ENCODE peak calls at places on chromosomes 12 and 14, in five cellular contexts. One of them, this sample, is unnamed.

GRCh38 chr14:35632276-35633071 is 98.5 kb downstream of the INSM2 start:
- DNase-seq in A549: no peak
- DNase-seq in GM23338: no peak
- DNase-seq in fibroblast of the aortic adventitia: peak
- DNase-seq in AG09319: no peak
- DNase-seq in this sample: no peak

GRCh38 chr12:119594772-119595445 is 1.3 kb downstream of the TMEM233 start:
- DNase-seq in fibroblast of the aortic adventitia: peak
- DNase-seq in A549: no peak
- DNase-seq in GM23338: peak
- DNase-seq in AG09319: no peak
- DNase-seq in this sample: peak

GRCh38 chr14:68594737-68595380 is 198.0 kb downstream of the ZFP36L1 start:
- DNase-seq in A549: no peak
- DNase-seq in fibroblast of the aortic adventitia: no peak
- DNase-seq in AG09319: no peak
- DNase-seq in GM23338: no peak
- DNase-seq in this sample: no peak

GRCh38 chr14:73713206-73713803 is 879 bp downstream of the PNMA1 start:
- DNase-seq in GM23338: no peak
- DNase-seq in A549: peak
- DNase-seq in AG09319: no peak
- DNase-seq in fibroblast of the aortic adventitia: peak
- DNase-seq in this sample: no peak

GRCh38 chr14:90242444-90242843 is 13.9 kb upstream of the PSMC1 start:
- DNase-seq in GM23338: no peak
- DNase-seq in A549: no peak
- DNase-seq in fibroblast of the aortic adventitia: no peak
- DNase-seq in AG09319: no peak
- DNase-seq in this sample: no peak

GRCh38 chr14:52827426-52827825 is 36.0 kb upstream of the GNPNAT1 start:
- DNase-seq in fibroblast of the aortic adventitia: no peak
- DNase-seq in AG09319: no peak
- DNase-seq in A549: no peak
- DNase-seq in GM23338: no peak
- DNase-seq in this sample: no peak

GRCh38 chr12:89160716-89161123 is 191.6 kb downstream of the DUSP6 start:
- DNase-seq in AG09319: peak
- DNase-seq in A549: no peak
- DNase-seq in fibroblast of the aortic adventitia: peak
- DNase-seq in GM23338: no peak
- DNase-seq in this sample: no peak

GRCh38 chr14:104715416-104715815 is 8.6 kb upstream of the ADSS1 start:
- DNase-seq in fibroblast of the aortic adventitia: no peak
- DNase-seq in GM23338: no peak
- DNase-seq in AG09319: no peak
- DNase-seq in A549: no peak
- DNase-seq in this sample: no peak

GRCh38 chr14:74548881-74549280 is 55.3 kb downstream of the ISCA2 start:
- DNase-seq in AG09319: no peak
- DNase-seq in fibroblast of the aortic adventitia: peak
- DNase-seq in A549: no peak
- DNase-seq in GM23338: no peak
- DNase-seq in this sample: no peak

GRCh38 chr14:70884595-70885342 is 22.5 kb upstream of the PCNX1 start:
- DNase-seq in A549: no peak
- DNase-seq in AG09319: no peak
- DNase-seq in GM23338: no peak
- DNase-seq in fibroblast of the aortic adventitia: no peak
- DNase-seq in this sample: no peak

GRCh38 chr12:130026608-130027176 is 122.9 kb upstream of the TMEM132D start:
- DNase-seq in AG09319: no peak
- DNase-seq in GM23338: peak
- DNase-seq in A549: peak
- DNase-seq in fibroblast of the aortic adventitia: no peak
- DNase-seq in this sample: no peak

GRCh38 chr12:104064842-104065441 is 611 bp downstream of the HCFC2 start:
- DNase-seq in GM23338: peak
- DNase-seq in A549: no peak
- DNase-seq in fibroblast of the aortic adventitia: no peak
- DNase-seq in AG09319: no peak
- DNase-seq in this sample: peak

GRCh38 chr12:130226771-130227170 is 64.5 kb downstream of the FZD10 start:
- DNase-seq in fibroblast of the aortic adventitia: no peak
- DNase-seq in A549: no peak
- DNase-seq in AG09319: no peak
- DNase-seq in GM23338: no peak
- DNase-seq in this sample: no peak

GRCh38 chr12:630656-631632 is 32.3 kb downstream of the NINJ2 start:
- DNase-seq in A549: no peak
- DNase-seq in fibroblast of the aortic adventitia: no peak
- DNase-seq in AG09319: no peak
- DNase-seq in GM23338: peak
- DNase-seq in this sample: no peak

GRCh38 chr12:12685305-12685704 is 10.7 kb downstream of the GPR19 start:
- DNase-seq in GM23338: peak
- DNase-seq in AG09319: no peak
- DNase-seq in fibroblast of the aortic adventitia: no peak
- DNase-seq in A549: no peak
- DNase-seq in this sample: no peak

GRCh38 chr14:64053694-64054669 is 201.2 kb downstream of the SYNE2 start:
- DNase-seq in fibroblast of the aortic adventitia: no peak
- DNase-seq in A549: no peak
- DNase-seq in AG09319: no peak
- DNase-seq in GM23338: no peak
- DNase-seq in this sample: no peak

GRCh38 chr14:104026024-104026423 is 59.5 kb upstream of the ASPG start:
- DNase-seq in GM23338: peak
- DNase-seq in A549: no peak
- DNase-seq in AG09319: no peak
- DNase-seq in fibroblast of the aortic adventitia: no peak
- DNase-seq in this sample: no peak

GRCh38 chr12:6950944-6951540 is at the start of gene PTPN6:
- DNase-seq in AG09319: no peak
- DNase-seq in A549: no peak
- DNase-seq in fibroblast of the aortic adventitia: no peak
- DNase-seq in GM23338: no peak
- DNase-seq in this sample: no peak

GRCh38 chr12:16329594-16329993 is 17.9 kb upstream of the MGST1 start:
- DNase-seq in fibroblast of the aortic adventitia: no peak
- DNase-seq in A549: no peak
- DNase-seq in GM23338: no peak
- DNase-seq in AG09319: no peak
- DNase-seq in this sample: no peak

GRCh38 chr12:70719672-70720420 is 82.6 kb upstream of the PTPRB start:
- DNase-seq in GM23338: peak
- DNase-seq in A549: no peak
- DNase-seq in AG09319: peak
- DNase-seq in fibroblast of the aortic adventitia: peak
- DNase-seq in this sample: peak

GRCh38 chr14:81459912-81460311 is 59.8 kb upstream of the STON2 start:
- DNase-seq in A549: no peak
- DNase-seq in fibroblast of the aortic adventitia: no peak
- DNase-seq in GM23338: no peak
- DNase-seq in AG09319: no peak
- DNase-seq in this sample: no peak

GRCh38 chr14:102317564-102318248 is 1.8 kb upstream of the ZNF839 start:
- DNase-seq in A549: no peak
- DNase-seq in GM23338: peak
- DNase-seq in AG09319: no peak
- DNase-seq in fibroblast of the aortic adventitia: no peak
- DNase-seq in this sample: no peak

GRCh38 chr14:75885829-75886228 is 96.0 kb downstream of the TGFB3 start:
- DNase-seq in A549: no peak
- DNase-seq in AG09319: no peak
- DNase-seq in fibroblast of the aortic adventitia: peak
- DNase-seq in GM23338: no peak
- DNase-seq in this sample: no peak

GRCh38 chr12:107320929-107321618 is 227.7 kb upstream of the CRY1 start:
- DNase-seq in AG09319: no peak
- DNase-seq in GM23338: peak
- DNase-seq in A549: peak
- DNase-seq in fibroblast of the aortic adventitia: peak
- DNase-seq in this sample: peak

GRCh38 chr14:100141133-100141497 is 18.3 kb downstream of the DEGS2 start:
- DNase-seq in AG09319: no peak
- DNase-seq in A549: no peak
- DNase-seq in GM23338: no peak
- DNase-seq in fibroblast of the aortic adventitia: no peak
- DNase-seq in this sample: no peak

GRCh38 chr14:100138082-100138787 is 21.2 kb downstream of the DEGS2 start:
- DNase-seq in AG09319: no peak
- DNase-seq in fibroblast of the aortic adventitia: no peak
- DNase-seq in A549: no peak
- DNase-seq in GM23338: no peak
- DNase-seq in this sample: no peak

GRCh38 chr14:100138955-100139354 is 20.5 kb downstream of the DEGS2 start:
- DNase-seq in A549: no peak
- DNase-seq in AG09319: no peak
- DNase-seq in fibroblast of the aortic adventitia: no peak
- DNase-seq in GM23338: no peak
- DNase-seq in this sample: no peak

GRCh38 chr14:100142073-100143040 is 17.1 kb downstream of the DEGS2 start:
- DNase-seq in GM23338: no peak
- DNase-seq in AG09319: no peak
- DNase-seq in fibroblast of the aortic adventitia: no peak
- DNase-seq in A549: no peak
- DNase-seq in this sample: peak

DNA sequence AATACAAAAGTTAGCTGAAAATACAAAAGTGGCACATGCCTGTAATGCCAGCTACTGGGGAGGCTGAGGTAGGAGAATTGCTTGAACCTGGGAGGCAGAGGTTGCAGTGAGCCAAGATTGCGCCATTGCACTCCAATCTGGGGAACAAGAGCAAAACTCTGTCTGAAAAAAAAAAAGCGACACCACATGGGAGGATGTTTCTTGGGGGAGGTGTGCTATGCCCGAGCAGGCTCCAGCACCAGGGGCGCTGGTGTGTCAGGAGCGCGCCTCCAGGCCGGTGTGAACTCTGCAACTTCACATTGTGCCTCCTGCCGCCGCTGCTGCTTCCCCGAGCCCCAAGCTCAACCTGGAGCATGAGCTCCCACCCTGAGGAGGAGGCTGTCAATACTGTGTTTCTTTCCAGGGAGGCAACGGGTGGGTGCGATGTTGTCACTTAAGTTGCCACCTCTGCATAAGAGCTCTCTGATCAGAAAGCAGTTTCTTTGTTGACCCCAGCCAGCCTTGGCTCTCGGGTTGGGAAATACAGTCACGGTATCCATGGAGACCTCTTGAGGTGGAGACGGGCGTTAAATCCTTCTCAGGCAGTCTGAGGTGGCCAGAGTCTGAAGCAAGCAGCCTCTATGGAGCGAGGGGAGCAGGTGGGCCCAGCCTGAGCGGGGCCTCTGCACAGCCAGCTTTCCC is 18.9 kb downstream of the DEGS2 start:
- DNase-seq in GM23338: peak
- DNase-seq in fibroblast of the aortic adventitia: no peak
- DNase-seq in A549: no peak
- DNase-seq in AG09319: no peak
- DNase-seq in this sample: peak
- TF ChIP-seq CTCF in GM23338: peak
- TF ChIP-seq CTCF in fibroblast of the aortic adventitia: no peak
- TF ChIP-seq CTCF in A549: no peak
- TF ChIP-seq CTCF in AG09319: no peak
- TF ChIP-seq CTCF in this sample: no peak

GRCh38 chr14:93156693-93157369 is 27.9 kb downstream of the MOAP1 start:
- DNase-seq in AG09319: no peak
- DNase-seq in GM23338: no peak
- DNase-seq in fibroblast of the aortic adventitia: no peak
- DNase-seq in A549: no peak
- DNase-seq in this sample: no peak

GRCh38 chr14:93161411-93161940 is 23.2 kb downstream of the MOAP1 start:
- DNase-seq in GM23338: no peak
- DNase-seq in A549: no peak
- DNase-seq in AG09319: no peak
- DNase-seq in fibroblast of the aortic adventitia: no peak
- DNase-seq in this sample: no peak

GRCh38 chr14:93163570-93163969 is 21.1 kb downstream of the MOAP1 start:
- DNase-seq in fibroblast of the aortic adventitia: no peak
- DNase-seq in GM23338: no peak
- DNase-seq in A549: no peak
- DNase-seq in AG09319: no peak
- DNase-seq in this sample: no peak

GRCh38 chr14:93155667-93156066 is 29.0 kb downstream of the MOAP1 start:
- DNase-seq in fibroblast of the aortic adventitia: no peak
- DNase-seq in GM23338: no peak
- DNase-seq in A549: no peak
- DNase-seq in AG09319: no peak
- DNase-seq in this sample: no peak

DNA sequence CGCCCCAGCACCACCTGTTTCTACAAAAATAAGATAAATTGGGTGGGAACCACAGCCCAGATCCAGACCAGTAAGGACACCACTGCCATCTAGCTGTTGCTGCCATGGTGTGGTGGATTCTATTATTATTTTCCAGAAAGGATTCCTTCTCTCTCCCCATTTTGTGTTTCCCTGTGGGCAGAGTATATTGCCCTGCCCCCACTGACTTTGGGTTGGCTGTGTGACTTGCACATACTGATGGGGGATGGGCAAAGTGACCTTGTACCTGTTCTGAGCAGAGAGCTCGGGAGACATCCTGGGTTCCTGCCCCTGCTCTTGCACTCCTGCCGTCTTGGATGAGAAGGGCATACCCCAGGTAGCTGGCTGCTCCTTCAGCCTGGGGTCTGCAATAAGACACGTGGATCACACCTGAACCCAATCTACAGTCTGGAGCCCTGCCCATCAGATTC is 24.3 kb downstream of the MOAP1 start:
- DNase-seq in fibroblast of the aortic adventitia: peak
- DNase-seq in A549: peak
- DNase-seq in GM23338: peak
- DNase-seq in AG09319: no peak
- DNase-seq in this sample: no peak
- TF ChIP-seq CTCF in fibroblast of the aortic adventitia: peak
- TF ChIP-seq CTCF in A549: peak
- TF ChIP-seq CTCF in GM23338: peak
- TF ChIP-seq CTCF in AG09319: peak
- TF ChIP-seq CTCF in this sample: no peak

GRCh38 chr12:11513288-11513687 is 117.9 kb upstream of the PRB2 start:
- DNase-seq in GM23338: peak
- DNase-seq in A549: peak
- DNase-seq in fibroblast of the aortic adventitia: no peak
- DNase-seq in AG09319: no peak
- DNase-seq in this sample: peak
- TF ChIP-seq CTCF in GM23338: peak
- TF ChIP-seq CTCF in A549: no peak
- TF ChIP-seq CTCF in fibroblast of the aortic adventitia: no peak
- TF ChIP-seq CTCF in AG09319: no peak
- TF ChIP-seq CTCF in this sample: no peak

DNA sequence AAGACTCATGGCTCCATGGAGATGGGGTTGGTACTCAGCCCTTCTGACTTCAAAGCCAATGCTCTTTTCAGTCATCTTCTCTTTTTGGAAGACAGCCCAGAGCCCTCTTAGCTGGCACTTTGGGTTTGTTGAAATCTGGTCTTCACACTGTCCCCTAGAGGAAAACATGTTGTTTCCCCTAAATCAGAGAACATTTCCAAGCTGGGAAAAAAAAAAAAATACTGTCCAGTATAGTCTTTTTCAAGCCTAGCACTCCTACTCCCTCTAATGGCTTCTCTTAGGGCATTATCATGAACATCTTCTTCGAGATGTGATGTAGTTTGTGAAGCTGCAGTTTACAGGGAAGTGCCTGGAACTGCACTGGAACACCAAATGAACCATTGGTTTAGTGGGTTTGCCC is 3.0 kb upstream of the ZC3H14 start:
- DNase-seq in A549: no peak
- DNase-seq in fibroblast of the aortic adventitia: peak
- DNase-seq in AG09319: no peak
- DNase-seq in GM23338: peak
- DNase-seq in this sample: no peak
- TF ChIP-seq CTCF in A549: peak
- TF ChIP-seq CTCF in fibroblast of the aortic adventitia: peak
- TF ChIP-seq CTCF in AG09319: peak
- TF ChIP-seq CTCF in GM23338: peak
- TF ChIP-seq CTCF in this sample: no peak